ENCODE peak calls at places on chromosomes 16 and 17, in seven cellular contexts. D, U, Y, M, I, Q and H are unnamed samples.

GRCh38 chr17:41959336-41960095 is 7.1 kb upstream of the CNP start:
- DNase-seq in D (no peak), I (no peak), Y (peak; percentile 34), M (no peak), Q (peak; percentile 37), U (peak; percentile 63), H (peak; percentile 48)

GRCh38 chr16:5763176-5763575 is 665.6 kb upstream of the EEF2KMT start:
- DNase-seq in M (no peak), Q (no peak), Y (no peak), U (no peak), D (no peak), I (no peak), H (no peak)

GRCh38 chr17:72671034-72671433 is 421.5 kb downstream of the SLC39A11 start:
- DNase-seq in M (no peak), Y (no peak), D (no peak), U (peak; percentile 39), I (no peak), Q (no peak), H (no peak)

GRCh38 chr16:79274197-79274596 is 326.3 kb downstream of the MAF start:
- DNase-seq in U (no peak), M (no peak), Q (no peak), I (no peak), Y (no peak), D (no peak), H (no peak)

GRCh38 chr16:68754117-68754792 is 17.2 kb downstream of the CDH1 start:
- DNase-seq in U (no peak), D (no peak), Y (no peak), Q (no peak), I (peak; percentile 62), M (no peak), H (peak; percentile 51)

GRCh38 chr16:53456625-53457024 is 22.4 kb downstream of the RBL2 start:
- DNase-seq in U (no peak), D (no peak), Q (no peak), I (no peak), M (no peak), Y (no peak), H (no peak)

GRCh38 chr17:13593757-13594156 is 8.0 kb downstream of the HS3ST3A1 start:
- DNase-seq in Y (peak; percentile 70), D (no peak), Q (no peak), U (no peak), I (no peak), M (no peak), H (no peak)

GRCh38 chr17:65117384-65118035 is 19.7 kb upstream of the RGS9 start:
- DNase-seq in U (no peak), I (no peak), Q (no peak), Y (no peak), M (no peak), D (no peak), H (no peak)

GRCh38 chr17:78325076-78325712 is 34.7 kb downstream of the SOCS3 start:
- DNase-seq in D (peak; percentile 83), I (no peak), U (no peak), M (no peak), Q (no peak), Y (peak; percentile 61), H (no peak)

GRCh38 chr16:85170066-85171003 is 58.1 kb upstream of the CIBAR2 start:
- DNase-seq in Q (no peak), I (no peak), D (no peak), U (no peak), M (no peak), Y (no peak), H (no peak)

GRCh38 chr16:48596326-48596725 is 13.7 kb downstream of the N4BP1 start:
- DNase-seq in Q (no peak), D (no peak), I (no peak), M (no peak), Y (no peak), U (no peak), H (no peak)

GRCh38 chr16:11090947-11091785 is 146.8 kb downstream of the CLEC16A start:
- DNase-seq in D (no peak), Q (no peak), I (no peak), Y (no peak), M (no peak), U (no peak), H (no peak)

GRCh38 chr16:12324152-12324551 is 347.6 kb downstream of the SNX29 start:
- DNase-seq in U (no peak), Q (no peak), D (no peak), I (no peak), Y (no peak), M (no peak), H (no peak)

GRCh38 chr16:89712476-89712805 is 8.3 kb downstream of the VPS9D1 start:
- DNase-seq in U (no peak), Y (no peak), I (no peak), D (no peak), Q (no peak), M (no peak), H (peak; percentile 18)

GRCh38 chr17:703081-703875 is 11.4 kb downstream of the VPS53 start:
- DNase-seq in Q (no peak), I (no peak), Y (no peak), U (no peak), D (no peak), M (no peak), H (no peak)

GRCh38 chr16:12410842-12411490 is 392.7 kb downstream of the CPPED1 start:
- DNase-seq in Q (no peak), I (no peak), U (no peak), D (no peak), M (no peak), Y (no peak), H (no peak)

GRCh38 chr17:35969558-35970442 is 11.5 kb downstream of the CCL16 start:
- DNase-seq in M (peak; percentile 64), Y (peak; percentile 34), I (peak; percentile 61), U (peak; percentile 89), D (peak; percentile 79), Q (peak; percentile 86), H (peak; percentile 81)

GRCh38 chr16:83136419-83136818 is 509.6 kb downstream of the CDH13 start:
- DNase-seq in M (no peak), Q (no peak), I (no peak), D (no peak), Y (no peak), U (no peak), H (no peak)

GRCh38 chr16:14252860-14253259 is 181.7 kb downstream of the MRTFB start:
- DNase-seq in U (no peak), M (no peak), Q (no peak), D (no peak), I (no peak), Y (no peak), H (no peak)

GRCh38 chr17:41464682-41465081 is 2.5 kb downstream of the KRT32 start:
- DNase-seq in I (no peak), M (peak; percentile 23), Q (no peak), U (peak; percentile 16), Y (peak; percentile 95), D (no peak), H (peak; percentile 96)

GRCh38 chr17:45973943-45974859 is 24.8 kb upstream of the STH start:
- DNase-seq in U (no peak), Y (no peak), I (no peak), D (no peak), M (no peak), Q (no peak), H (no peak)

GRCh38 chr16:89120921-89121351 is 27.3 kb downstream of the ACSF3 start:
- DNase-seq in D (no peak), I (peak; percentile 22), M (no peak), Y (no peak), Q (no peak), U (no peak), H (no peak)

GRCh38 chr17:42276359-42276608 is at the start of gene STAT5B:
- DNase-seq in D (peak; percentile 83), I (peak; percentile 86), U (no peak), Q (peak; percentile 66), Y (peak; percentile 33), M (peak; percentile 46), H (no peak)

GRCh38 chr17:902463-902862 is 77.1 kb downstream of the NXN start:
- DNase-seq in M (no peak), Y (no peak), Q (no peak), I (no peak), D (no peak), U (no peak), H (no peak)

GRCh38 chr16:3256876-3257465 is 538 bp upstream of the MEFV start:
- DNase-seq in U (no peak), Y (peak; percentile 57), M (no peak), I (no peak), Q (no peak), D (no peak), H (peak; percentile 36)

GRCh38 chr16:3262517-3262916 is 6.1 kb upstream of the MEFV start:
- DNase-seq in D (no peak), Y (no peak), U (no peak), I (no peak), M (no peak), Q (no peak), H (no peak)

GRCh38 chr16:3256146-3256875 is at the start of gene MEFV:
- DNase-seq in I (no peak), Y (no peak), U (no peak), D (no peak), M (no peak), Q (no peak), H (no peak)

GRCh38 chr16:3259829-3260228 is 3.4 kb upstream of the MEFV start:
- DNase-seq in I (no peak), U (no peak), Q (no peak), M (no peak), Y (no peak), D (no peak), H (no peak)

GRCh38 chr16:3259097-3259496 is 2.7 kb upstream of the MEFV start:
- DNase-seq in M (no peak), U (no peak), Q (no peak), D (no peak), Y (no peak), I (no peak), H (no peak)
- H3K4me1 ChIP-seq in M (peaks cover 5% of the 10 kb centered on the region), U (no peaks in the 10 kb centered on the region), Q (no peaks in the 10 kb centered on the region), D (no peaks in the 10 kb centered on the region), Y (peaks cover 2% of the 10 kb centered on the region), I (no peaks in the 10 kb centered on the region), H (no peaks in the 10 kb centered on the region)

DNA sequence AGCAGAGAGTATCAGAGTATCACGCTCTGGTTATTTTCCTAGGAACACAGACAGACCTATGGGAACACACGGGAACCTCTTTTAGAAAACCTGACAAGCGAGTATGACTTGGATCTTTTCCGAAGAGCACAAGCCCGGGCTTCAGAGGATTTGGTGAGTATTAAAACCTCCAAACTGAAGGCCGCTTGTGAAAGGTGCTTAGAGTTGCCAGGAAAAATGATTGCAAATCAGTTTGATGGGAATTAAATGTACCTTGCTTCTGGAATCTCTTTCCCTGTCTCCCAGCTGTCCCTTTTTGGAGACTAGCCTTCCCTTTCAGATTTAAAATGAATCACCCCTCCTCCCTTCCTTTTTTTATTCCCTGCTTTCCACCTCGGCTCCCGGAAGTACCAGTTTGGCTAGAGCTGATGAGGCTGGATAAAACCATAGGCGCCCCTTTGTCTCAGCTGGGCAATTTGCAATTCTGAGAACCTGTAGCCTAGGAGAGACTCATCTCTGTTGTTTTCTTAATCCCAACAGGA is 27.3 kb downstream of the KAT7 start:
- DNase-seq in U (no peak), I (no peak), Y (no peak), D (no peak), M (no peak), Q (peak; percentile 30), H (no peak)
- H3K4me1 ChIP-seq in U (peaks cover 23% of the 10 kb centered on the region), I (no peaks in the 10 kb centered on the region), Y (peaks cover 15% of the 10 kb centered on the region), D (peaks cover 33% of the 10 kb centered on the region), M (peaks cover 30% of the 10 kb centered on the region), Q (peaks cover 29% of the 10 kb centered on the region), H (no peaks in the 10 kb centered on the region)

GRCh38 chr16:67662653-67663010 is 1.9 kb downstream of the PARD6A start:
- DNase-seq in D (no peak), I (no peak), U (no peak), M (no peak), Y (no peak), Q (no peak), H (no peak)
- H3K4me1 ChIP-seq in D (peaks cover 39% of the 10 kb centered on the region), I (peaks cover 12% of the 10 kb centered on the region), U (peaks cover 3% of the 10 kb centered on the region), M (peaks cover 33% of the 10 kb centered on the region), Y (peaks cover 23% of the 10 kb centered on the region), Q (peaks cover 25% of the 10 kb centered on the region), H (peaks cover 6% of the 10 kb centered on the region)

GRCh38 chr17:50904522-50905459 is 38.6 kb upstream of the TOB1 start:
- DNase-seq in U (no peak), Q (no peak), I (peak; percentile 75), M (peak; percentile 70), Y (no peak), D (peak; percentile 97), H (peak; percentile 34)
- H3K4me1 ChIP-seq in U (peaks cover 54% of the 10 kb centered on the region), Q (peaks cover 41% of the 10 kb centered on the region), I (peaks cover 8% of the 10 kb centered on the region), M (peaks cover 21% of the 10 kb centered on the region), Y (peaks cover 14% of the 10 kb centered on the region), D (peaks cover 28% of the 10 kb centered on the region), H (peaks cover 27% of the 10 kb centered on the region)